ENCODE peak calls at places on chromosomes 11 and 22, in seven cellular contexts. S is transverse colon, L is IMR-90, A is lung, Y is brain microvascular endothelial cell, M is thyroid gland, K is dorsolateral prefrontal cortex. E is an unnamed sample. For H3K27me3, the result is how much of the 10 kb centered on the place peaks cover.

GRCh38 chr22:18996376-18996900 is 60.3 kb upstream of the PRODH start:
- DNase-seq in S (no peak), L (no peak), A (no peak), Y (no peak), M (no peak), K (no peak), E (no peak)

GRCh38 chr11:122769126-122769780 is 69.0 kb upstream of the CRTAM start:
- DNase-seq in S (no peak), L (peak), A (no peak), Y (peak), M (no peak), K (no peak), E (no peak)

GRCh38 chr11:111870522-111870886 is 877 bp downstream of the ALG9 start:
- DNase-seq in S (no peak), L (no peak), A (no peak), Y (no peak), M (no peak), K (no peak), E (no peak)

GRCh38 chr11:33670250-33671011 is 30.2 kb downstream of the C11orf91 start:
- DNase-seq in S (no peak), L (peak), A (no peak), Y (peak), M (no peak), K (no peak), E (no peak)

GRCh38 chr11:67607507-67607906 is 771 bp downstream of the NDUFV1 start:
- DNase-seq in S (no peak), L (no peak), A (no peak), Y (no peak), M (no peak), K (no peak), E (no peak)

GRCh38 chr11:6604081-6604626 is 580 bp downstream of the ILK start:
- DNase-seq in S (peak), L (peak), A (peak), Y (peak), M (peak), K (peak), E (peak)

GRCh38 chr11:98155696-98156095 is 865.1 kb upstream of the CNTN5 start:
- DNase-seq in S (no peak), L (no peak), A (no peak), Y (peak), M (no peak), K (no peak), E (no peak)

GRCh38 chr11:62535802-62536201 is 10.8 kb downstream of the AHNAK start:
- DNase-seq in S (no peak), L (no peak), A (no peak), Y (no peak), M (no peak), K (no peak), E (no peak)

GRCh38 chr11:68978931-68979591 is 1.7 kb downstream of the MRGPRD start:
- DNase-seq in S (peak), L (no peak), A (no peak), Y (no peak), M (no peak), K (peak), E (no peak)

GRCh38 chr11:61607426-61607825 is 26.6 kb upstream of the SYT7 start:
- DNase-seq in S (no peak), L (peak), A (no peak), Y (no peak), M (no peak), K (no peak), E (no peak)

GRCh38 chr11:121722431-121723256 is 269.9 kb upstream of the SORL1-AS1 start:
- DNase-seq in S (peak), L (peak), A (peak), Y (peak), M (peak), K (peak), E (no peak)

GRCh38 chr22:39353346-39353745 is 3.6 kb downstream of the SYNGR1 start:
- DNase-seq in S (no peak), L (no peak), A (no peak), Y (no peak), M (no peak), K (no peak), E (no peak)

GRCh38 chr22:30435674-30436126 is 10.1 kb downstream of the MTFP1 start:
- DNase-seq in S (peak), L (no peak), A (no peak), Y (no peak), M (peak), K (no peak), E (peak)

GRCh38 chr22:27875951-27876350 is 43.1 kb downstream of the PITPNB start:
- DNase-seq in S (no peak), L (no peak), A (no peak), Y (no peak), M (no peak), K (no peak), E (no peak)

GRCh38 chr11:77725433-77725832 is 87.8 kb upstream of the CLNS1A start:
- DNase-seq in S (no peak), L (no peak), A (no peak), Y (no peak), M (no peak), K (no peak), E (peak)

GRCh38 chr22:49303781-49304461 is 523.8 kb downstream of the BRD1 start:
- DNase-seq in S (no peak), L (no peak), A (no peak), Y (no peak), M (no peak), K (peak), E (no peak)

GRCh38 chr11:124674168-124674517 is 439 bp downstream of the SPA17 start:
- DNase-seq in S (no peak), L (no peak), A (no peak), Y (no peak), M (no peak), K (no peak), E (no peak)
- H3K4me3 ChIP-seq in S (peak), L (peak), A (peak), Y (peak), M (peak), K (peak), E (peak)

GRCh38 chr22:32389685-32390084 is 22.4 kb downstream of the RTCB start:
- DNase-seq in S (no peak), L (peak), A (no peak), Y (peak), M (peak), K (no peak), E (no peak)
- TF ChIP-seq CTCF in S (no peak), L (peak), A (no peak), Y (peak), M (peak), K (peak), E (peak)

GRCh38 chr11:2480874-2481220 is 36.0 kb downstream of the KCNQ1 start:
- DNase-seq in S (no peak), L (no peak), A (no peak), Y (no peak), M (no peak), K (no peak), E (no peak)
- H3K27me3 ChIP-seq in S (under half), L (under half), A (under half), Y (under half), M (under half), K (under half), E (under half)

GRCh38 chr22:20424937-20425587 is 12.6 kb downstream of the SCARF2 start:
- DNase-seq in S (no peak), L (no peak), A (no peak), Y (peak), M (no peak), K (peak), E (no peak)
- H3K4me3 ChIP-seq in S (peak), L (no peak), A (no peak), Y (no peak), M (no peak), K (peak), E (no peak)

GRCh38 chr11:107549954-107550285 is 15.6 kb downstream of the ALKBH8 start:
- DNase-seq in S (no peak), L (no peak), A (no peak), Y (no peak), M (no peak), K (no peak), E (no peak)

GRCh38 chr11:107550304-107550703 is 15.2 kb downstream of the ALKBH8 start:
- DNase-seq in S (no peak), L (no peak), A (no peak), Y (no peak), M (no peak), K (no peak), E (no peak)

GRCh38 chr11:107545101-107545514 is 20.4 kb downstream of the ALKBH8 start:
- DNase-seq in S (no peak), L (peak), A (no peak), Y (peak), M (no peak), K (no peak), E (no peak)

DNA sequence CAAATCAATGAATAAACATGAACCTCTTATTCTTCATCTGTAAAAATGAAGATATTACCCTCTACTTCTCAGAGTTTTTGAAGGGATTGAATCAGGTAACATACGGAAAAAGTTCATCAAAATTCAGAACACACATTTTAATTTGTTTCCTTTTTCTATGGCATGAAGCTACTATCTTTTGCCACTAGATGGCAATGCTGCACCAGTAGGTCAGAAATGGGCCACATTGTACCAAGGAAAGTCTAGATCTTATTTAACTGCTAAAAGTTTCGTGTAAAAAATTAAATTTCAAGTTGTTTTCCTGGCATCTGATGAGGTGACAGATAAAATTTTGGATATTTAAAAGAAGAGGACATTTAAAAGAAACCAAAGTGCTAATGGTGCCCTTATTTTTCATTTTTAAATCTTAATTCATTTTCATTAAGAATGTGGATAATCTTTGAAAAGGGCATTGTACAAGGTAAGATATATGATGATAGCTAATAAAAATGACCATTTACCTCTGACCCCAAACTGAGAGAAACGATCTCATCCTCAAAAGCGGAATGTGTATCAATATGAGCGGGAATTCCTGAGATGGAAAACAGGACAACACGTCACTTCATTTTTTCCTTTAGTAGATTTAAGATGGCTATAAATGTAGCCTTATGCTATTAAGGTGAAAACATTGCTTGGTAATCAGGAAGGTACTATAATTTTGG is 16.1 kb downstream of the ALKBH8 start:
- DNase-seq in S (no peak), L (peak), A (no peak), Y (peak), M (no peak), K (no peak), E (peak)
- TF ChIP-seq CTCF in S (peak), L (peak), A (peak), Y (peak), M (peak), K (peak), E (peak)

DNA sequence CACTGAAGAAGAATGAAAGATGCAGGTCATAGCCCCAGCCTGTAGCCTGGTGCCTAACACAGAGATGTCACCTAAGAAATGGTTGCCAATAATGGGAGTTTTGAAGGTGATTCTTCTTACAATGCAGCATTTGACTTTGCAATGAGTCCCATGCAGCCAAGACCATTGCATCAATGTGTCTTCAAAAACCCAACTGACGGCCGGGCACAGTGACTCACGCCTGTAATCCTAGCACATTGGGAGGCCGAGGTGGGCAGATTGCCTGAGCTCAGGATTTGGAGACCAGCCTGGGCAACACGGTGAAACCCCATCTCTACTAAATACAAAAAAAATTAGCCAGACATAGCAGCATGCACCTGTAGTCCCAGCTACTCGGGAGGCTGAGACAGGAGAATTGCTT is 89.3 kb upstream of the ASPHD2 start:
- DNase-seq in S (no peak), L (no peak), A (no peak), Y (no peak), M (no peak), K (no peak), E (no peak)
- H3K27me3 ChIP-seq in S (under half), L (under half), A (under half), Y (under half), M (under half), K (under half), E (under half)

GRCh38 chr22:47632646-47633045 is 870.2 kb downstream of the TBC1D22A start:
- DNase-seq in S (no peak), L (no peak), A (peak), Y (no peak), M (no peak), K (no peak), E (no peak)
- H3K4me3 ChIP-seq in S (no peak), L (no peak), A (no peak), Y (no peak), M (no peak), K (peak), E (no peak)

GRCh38 chr11:70511345-70511744 is 113.0 kb downstream of the CTTN start:
- DNase-seq in S (no peak), L (no peak), A (no peak), Y (no peak), M (no peak), K (no peak), E (no peak)
- TF ChIP-seq CTCF in S (no peak), L (no peak), A (no peak), Y (peak), M (no peak), K (no peak), E (no peak)

E was measured in GM06990.